ENCODE peak calls at places on chromosomes 4 and X, in ten cellular contexts. O, N, F, H, K, T, I, D, U and B are unnamed samples.

GRCh38 chr4:169246957-169247396 is 23.8 kb downstream of the SH3RF1 start:
- DNase-seq in N (no peak), F (no peak), H (no peak), I (no peak), O (no peak), D (no peak), U (no peak), T (no peak), K (no peak), B (no peak)

GRCh38 chr4:7652906-7653305 is 218.2 kb upstream of the PSAPL1 start:
- DNase-seq in D (peak), I (no peak), T (no peak), H (no peak), U (no peak), N (no peak), F (no peak), K (no peak), O (no peak), B (no peak)

GRCh38 chr4:56907489-56908205 is at the start of gene REST:
- DNase-seq in F (peak), O (no peak), I (peak), N (peak), D (peak), T (peak), K (peak), H (peak), U (peak), B (peak)

GRCh38 chr4:74109116-74109791 is 10.3 kb upstream of the CXCL2 start:
- DNase-seq in U (no peak), O (peak), H (peak), I (peak), K (no peak), D (peak), F (no peak), T (no peak), N (peak), B (peak)

GRCh38 chr4:26015133-26015651 is 101.2 kb downstream of the SMIM20 start:
- DNase-seq in U (no peak), T (peak), O (peak), H (no peak), F (peak), I (no peak), D (peak), N (peak), K (no peak), B (no peak)

GRCh38 chrX:25561190-25561589 is 545.4 kb upstream of the ARX start:
- DNase-seq in F (no peak), D (no peak), T (no peak), I (no peak), H (no peak), O (no peak), N (no peak), U (no peak), K (no peak), B (no peak)

GRCh38 chr4:1277667-1278335 is 11.9 kb upstream of the MAEA start:
- DNase-seq in K (no peak), H (no peak), D (no peak), N (no peak), I (no peak), T (no peak), F (no peak), U (no peak), O (no peak), B (no peak)

GRCh38 chr4:143084566-143084965 is 100.2 kb upstream of the USP38 start:
- DNase-seq in I (no peak), O (no peak), U (no peak), D (peak), N (no peak), T (no peak), H (no peak), K (no peak), F (no peak), B (peak)

GRCh38 chr4:166312166-166312565 is 439.1 kb downstream of the TLL1 start:
- DNase-seq in H (no peak), D (no peak), N (no peak), I (no peak), T (no peak), F (no peak), U (no peak), K (no peak), O (no peak), B (no peak)

GRCh38 chrX:120791013-120791643 is 84.5 kb downstream of the CT47B1 start:
- DNase-seq in K (no peak), U (no peak), H (peak), F (no peak), D (peak), I (peak), N (peak), T (peak), O (peak), B (peak)

GRCh38 chrX:150363561-150364346 is 637 bp downstream of the MAMLD1 start:
- DNase-seq in T (peak), U (peak), F (peak), O (no peak), K (no peak), N (no peak), H (peak), D (peak), I (peak), B (peak)

GRCh38 chr4:147879676-147880075 is 147.8 kb downstream of the ARHGAP10 start:
- DNase-seq in T (no peak), H (no peak), I (no peak), O (no peak), U (no peak), K (no peak), D (no peak), F (no peak), N (no peak), B (no peak)

GRCh38 chr4:4470208-4470607 is 71.6 kb downstream of the STX18 start:
- DNase-seq in D (no peak), F (no peak), I (no peak), N (no peak), O (no peak), T (no peak), H (no peak), U (no peak), K (no peak), B (no peak)

GRCh38 chr4:155962697-155963096 is 9.0 kb upstream of the CTSO start:
- DNase-seq in O (no peak), H (no peak), F (no peak), T (no peak), D (no peak), K (no peak), N (no peak), I (no peak), U (no peak), B (no peak)

GRCh38 chr4:184441461-184442392 is 32.6 kb downstream of the IRF2 start:
- DNase-seq in T (peak), I (no peak), F (peak), D (no peak), O (no peak), K (no peak), N (peak), H (peak), U (no peak), B (no peak)

GRCh38 chr4:174450452-174450851 is 71.8 kb downstream of the HPGD start:
- DNase-seq in T (no peak), O (no peak), F (no peak), K (no peak), D (no peak), H (no peak), I (no peak), N (no peak), U (no peak), B (no peak)

GRCh38 chr4:3384391-3384770 is 57.4 kb upstream of the HGFAC start:
- DNase-seq in H (no peak), K (no peak), F (no peak), O (no peak), U (no peak), N (no peak), T (no peak), D (no peak), I (no peak), B (no peak)

GRCh38 chr4:186291256-186291890 is 25.4 kb downstream of the F11 start:
- DNase-seq in O (no peak), H (no peak), D (no peak), U (no peak), I (no peak), K (no peak), F (no peak), N (no peak), T (no peak), B (no peak)

GRCh38 chr4:170979736-170980135 is 833.5 kb upstream of the GALNTL6 start:
- DNase-seq in T (no peak), K (no peak), H (no peak), U (no peak), I (no peak), N (no peak), F (no peak), D (no peak), O (no peak), B (no peak)

GRCh38 chr4:13481569-13481968 is 2.6 kb downstream of the RAB28 start:
- DNase-seq in U (no peak), I (no peak), T (no peak), H (peak), D (peak), N (no peak), O (peak), F (no peak), K (no peak), B (no peak)